ENCODE peak calls at places on chromosomes 6 and 20, in four cellular contexts. B is stimulated activated CD4-positive, alpha-beta T cell treated with anti-CD3 and anti-CD28 coated beads, TNF-alpha, amount 100 ng/mL, for 1 hour; J is tibial artery; D is sciatic nerve. A is an unnamed sample.

GRCh38 chr20:58584881-58585752 is 66.0 kb upstream of the STX16 start:
- DNase-seq in J (peak), B (no peak), D (peak), A (no peak)

GRCh38 chr6:68778356-68779020 is 143.4 kb downstream of the ADGRB3 start:
- DNase-seq in B (no peak), J (no peak), D (no peak), A (no peak)

GRCh38 chr6:78525961-78526360 is 341.4 kb upstream of the IRAK1BP1 start:
- DNase-seq in J (no peak), D (no peak), B (no peak), A (no peak)

GRCh38 chr6:41642960-41643898 is 5.0 kb downstream of the MDFI start:
- DNase-seq in B (no peak), D (peak), J (peak), A (no peak)

GRCh38 chr6:149965191-149966020 is 1.7 kb downstream of the ULBP1 start:
- DNase-seq in B (no peak), J (no peak), D (no peak), A (peak)

GRCh38 chr20:23857954-23858565 is 21.5 kb downstream of the CST5 start:
- DNase-seq in D (no peak), B (no peak), J (no peak), A (no peak)

GRCh38 chr6:44606506-44606905 is 219.0 kb downstream of the CDC5L start:
- DNase-seq in B (no peak), D (no peak), J (no peak), A (no peak)

GRCh38 chr20:63736893-63737689 is 627 bp downstream of the LIME1 start:
- DNase-seq in J (peak), D (peak), B (no peak), A (peak)

GRCh38 chr6:28583463-28583862 is 57.8 kb downstream of the GPX5 start:
- DNase-seq in D (no peak), J (no peak), B (no peak), A (no peak)

GRCh38 chr6:139146317-139146726 is 11.4 kb downstream of the HECA start:
- DNase-seq in D (no peak), J (no peak), B (no peak), A (no peak)

GRCh38 chr6:23417133-23417532 is 708.9 kb upstream of the NRSN1 start:
- DNase-seq in J (no peak), B (no peak), D (no peak), A (no peak)

GRCh38 chr6:71489736-71490135 is 201.1 kb downstream of the OGFRL1 start:
- DNase-seq in D (no peak), J (no peak), B (no peak), A (no peak)

GRCh38 chr20:45924391-45925261 is 9.9 kb upstream of the PCIF1 start:
- DNase-seq in D (no peak), B (no peak), J (no peak), A (no peak)

GRCh38 chr6:116633685-116634084 is 17.4 kb downstream of the RSPH4A start:
- DNase-seq in D (no peak), B (no peak), J (no peak), A (no peak)

GRCh38 chr6:82978362-82978945 is 87.2 kb downstream of the UBE3D start:
- DNase-seq in J (no peak), D (no peak), B (no peak), A (no peak)

GRCh38 chr20:237479-237878 is 10.4 kb downstream of the DEFB129 start:
- DNase-seq in B (no peak), J (no peak), D (no peak), A (no peak)

GRCh38 chr6:16205377-16206144 is 32.8 kb upstream of the GMPR start:
- DNase-seq in B (no peak), D (no peak), J (no peak), A (no peak)

GRCh38 chr6:158631678-158632537 is 12.6 kb downstream of the DYNLT1 start:
- DNase-seq in J (peak), D (no peak), B (no peak), A (no peak)

GRCh38 chr6:132598473-132598872 is 8.9 kb upstream of the TAAR5 start:
- DNase-seq in J (no peak), B (no peak), D (no peak), A (no peak)

GRCh38 chr6:130975325-130975724 is 87.7 kb downstream of the EPB41L2 start:
- DNase-seq in J (no peak), D (no peak), B (no peak), A (no peak)

GRCh38 chr6:159104163-159104885 is 59.5 kb upstream of the TAGAP start:
- DNase-seq in B (peak), J (peak), D (peak), A (peak)

GRCh38 chr20:1702288-1702687 is 44.7 kb upstream of the SIRPG start:
- DNase-seq in J (no peak), D (no peak), B (no peak), A (no peak)

GRCh38 chr6:42131531-42131930 is 10.9 kb downstream of the C6orf132 start:
- DNase-seq in B (no peak), D (no peak), J (no peak), A (no peak)

GRCh38 chr20:50269111-50270033 is 78.7 kb downstream of the CEBPB start:
- DNase-seq in J (peak), B (no peak), D (no peak), A (no peak)

GRCh38 chr6:148657053-148657452 is 89.8 kb upstream of the UST start:
- DNase-seq in J (no peak), D (no peak), B (no peak), A (no peak)

GRCh38 chr6:41519748-41520699 is 26.2 kb upstream of the FOXP4 start:
- DNase-seq in B (no peak), D (no peak), J (no peak), A (no peak)

GRCh38 chr20:31595654-31596411 is 9.3 kb upstream of the ID1 start:
- DNase-seq in D (peak), J (peak), B (no peak), A (peak)

GRCh38 chr20:20003088-20003954 is 13.8 kb upstream of the NAA20 start:
- DNase-seq in J (peak), B (no peak), D (no peak), A (no peak)